ENCODE peak calls at places on chromosome 5, in ten cellular contexts. V is cardiac muscle cell; J is uterus; F is stimulated activated CD4-positive, alpha-beta T cell treated with anti-CD3 and anti-CD28 coated beads, Interleukin-12 subunit alpha, Interleukin-12 subunit beta, amount 100 ng/mL, for 4 hours; Q is HFF-Myc; I is H9; P is G401; N is CD4-positive, alpha-beta T cell; M is HS-27A; D is mesenchymal stem cell. R is an unnamed sample.
A peak's percentile ranks its signal among the peaks of the same experiment; 100 is the strongest.

GRCh38 chr5:131671994-131672655 is 37.1 kb upstream of the RAPGEF6 start:
- DNase-seq in V (peak; percentile 98), J (no peak), F (no peak), Q (no peak), I (no peak), P (peak; percentile 18), N (no peak), M (no peak), D (peak; percentile 90), R (no peak)

GRCh38 chr5:35003018-35003957 is 44.5 kb downstream of the AGXT2 start:
- DNase-seq in V (peak; percentile 66), J (peak; percentile 41), F (peak; percentile 51), Q (peak; percentile 31), I (peak; percentile 71), P (peak; percentile 56), N (peak; percentile 28), M (peak; percentile 30), D (peak; percentile 67), R (peak; percentile 20)

GRCh38 chr5:72178910-72179815 is 71.9 kb downstream of the MAP1B start:
- DNase-seq in V (peak; percentile 94), J (peak; percentile 78), F (no peak), Q (no peak), I (no peak), P (peak; percentile 65), N (no peak), M (peak; percentile 78), D (peak; percentile 71), R (no peak)

GRCh38 chr5:139246394-139246793 is 47.1 kb upstream of the MATR3 start:
- DNase-seq in V (peak; percentile 57), J (no peak), F (peak; percentile 52), Q (no peak), I (peak; percentile 36), P (no peak), N (no peak), M (peak; percentile 27), D (peak; percentile 30), R (no peak)

GRCh38 chr5:115531787-115532367 is 12.7 kb downstream of the FEM1C start:
- DNase-seq in V (no peak), J (no peak), F (no peak), Q (no peak), I (no peak), P (no peak), N (no peak), M (no peak), D (no peak), R (no peak)

GRCh38 chr5:73418244-73418691 is 30.3 kb downstream of the FOXD1 start:
- DNase-seq in V (no peak), J (no peak), F (no peak), Q (no peak), I (no peak), P (no peak), N (no peak), M (no peak), D (no peak), R (no peak)

GRCh38 chr5:65708140-65708539 is 13.8 kb downstream of the SGTB start:
- DNase-seq in V (peak; percentile 13), J (no peak), F (no peak), Q (no peak), I (no peak), P (no peak), N (no peak), M (no peak), D (no peak), R (no peak)

GRCh38 chr5:10735569-10736255 is 25.3 kb downstream of the DAP start:
- DNase-seq in V (no peak), J (no peak), F (no peak), Q (no peak), I (no peak), P (peak; percentile 68), N (no peak), M (no peak), D (no peak), R (no peak)

GRCh38 chr5:1948663-1949191 is 66.0 kb upstream of the IRX4 start:
- DNase-seq in V (no peak), J (peak; percentile 41), F (no peak), Q (no peak), I (no peak), P (peak; percentile 18), N (no peak), M (no peak), D (no peak), R (no peak)

R was measured in effector CD8-positive, alpha-beta T cell.